ENCODE peak calls at places on chromosome 1, in five cellular contexts. W is Calu3, H is brain microvascular endothelial cell, U is A549, E is endothelial cell. F is an unnamed sample.
A peak's percentile ranks its signal among the peaks of the same experiment; 100 is the strongest.

GRCh38 chr1:62621907-62622306 is 24.6 kb downstream of the ANGPTL3 start:
- DNase-seq in H (peak; percentile 95), E (no peak), W (peak; percentile 2), U (peak; percentile 90), F (peak; percentile 41)

GRCh38 chr1:23462766-23463165 is 21.2 kb downstream of the ASAP3 start:
- DNase-seq in E (no peak), W (no peak), U (no peak), H (no peak), F (no peak)

GRCh38 chr1:75334876-75335275 is 200.7 kb downstream of the LHX8 start:
- DNase-seq in U (no peak), E (no peak), H (no peak), W (no peak), F (no peak)

GRCh38 chr1:225944951-225945350 is 3.9 kb upstream of the LEFTY2 start:
- DNase-seq in U (no peak), H (no peak), E (no peak), W (no peak), F (peak; percentile 65)

GRCh38 chr1:222583079-222583478 is 6.7 kb downstream of the TAF1A start:
- DNase-seq in E (no peak), H (no peak), W (no peak), U (no peak), F (peak; percentile 9)

GRCh38 chr1:108199231-108199657 is 899 bp downstream of the SLC25A24 start:
- DNase-seq in H (peak; percentile 10), W (peak; percentile 5), U (peak; percentile 48), E (peak; percentile 25), F (no peak)

GRCh38 chr1:112678605-112679004 is 4.1 kb downstream of the MOV10 start:
- DNase-seq in H (no peak), E (no peak), W (no peak), U (no peak), F (no peak)

GRCh38 chr1:204503122-204503912 is 8.7 kb upstream of the PIK3C2B start:
- DNase-seq in E (peak; percentile 43), H (peak; percentile 64), U (peak; percentile 78), W (peak; percentile 63), F (no peak)

GRCh38 chr1:86507935-86508582 is 38.8 kb upstream of the CLCA4 start:
- DNase-seq in U (peak; percentile 21), H (peak; percentile 42), E (peak; percentile 12), W (peak; percentile 5), F (no peak)
- TF ChIP-seq CTCF in U (peak; percentile 29), H (peak; percentile 61), E (peak; percentile 75), W (peak; percentile 52), F (peak; percentile 41)

DNA sequence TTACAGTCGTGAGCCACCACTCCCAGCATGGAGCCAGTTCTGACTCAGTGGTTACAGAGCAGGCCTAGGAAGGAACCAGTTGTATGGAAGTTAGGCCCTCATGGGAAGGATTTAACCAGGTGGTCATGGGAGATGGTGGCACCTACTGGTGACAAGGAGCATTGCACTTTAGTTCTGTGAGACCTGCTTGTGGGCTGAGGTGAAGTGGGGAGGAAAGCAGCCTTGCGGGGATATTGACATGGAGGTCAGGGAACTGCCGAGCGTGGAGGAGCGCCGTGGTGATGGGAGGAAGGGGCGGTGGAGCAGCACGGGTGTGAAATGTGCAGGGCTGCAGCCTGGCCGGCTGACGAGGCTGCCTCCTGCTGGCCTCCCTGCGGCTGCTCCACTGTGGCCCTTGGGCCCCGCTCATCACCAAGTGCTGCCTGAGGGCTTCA is 100.4 kb downstream of the GALNT2 start:
- DNase-seq in H (peak; percentile 28), E (peak; percentile 13), U (peak; percentile 73), W (peak; percentile 57), F (peak; percentile 60)
- TF ChIP-seq CTCF in H (peak; percentile 79), E (peak; percentile 78), U (peak; percentile 38), W (peak; percentile 88), F (peak; percentile 81)

GRCh38 chr1:41496080-41497055 is 11.9 kb upstream of the EDN2 start:
- DNase-seq in W (peak; percentile 90), U (peak; percentile 82), H (no peak), E (peak; percentile 79), F (peak; percentile 81)
- TF ChIP-seq CTCF in W (no peak), U (no peak), H (no peak), E (no peak), F (no peak)

GRCh38 chr1:10419351-10419750 is 10.9 kb upstream of the CENPS start:
- DNase-seq in H (no peak), U (no peak), W (no peak), E (no peak), F (no peak)
- TF ChIP-seq CTCF in H (no peak), U (no peak), W (no peak), E (no peak), F (no peak)

DNA sequence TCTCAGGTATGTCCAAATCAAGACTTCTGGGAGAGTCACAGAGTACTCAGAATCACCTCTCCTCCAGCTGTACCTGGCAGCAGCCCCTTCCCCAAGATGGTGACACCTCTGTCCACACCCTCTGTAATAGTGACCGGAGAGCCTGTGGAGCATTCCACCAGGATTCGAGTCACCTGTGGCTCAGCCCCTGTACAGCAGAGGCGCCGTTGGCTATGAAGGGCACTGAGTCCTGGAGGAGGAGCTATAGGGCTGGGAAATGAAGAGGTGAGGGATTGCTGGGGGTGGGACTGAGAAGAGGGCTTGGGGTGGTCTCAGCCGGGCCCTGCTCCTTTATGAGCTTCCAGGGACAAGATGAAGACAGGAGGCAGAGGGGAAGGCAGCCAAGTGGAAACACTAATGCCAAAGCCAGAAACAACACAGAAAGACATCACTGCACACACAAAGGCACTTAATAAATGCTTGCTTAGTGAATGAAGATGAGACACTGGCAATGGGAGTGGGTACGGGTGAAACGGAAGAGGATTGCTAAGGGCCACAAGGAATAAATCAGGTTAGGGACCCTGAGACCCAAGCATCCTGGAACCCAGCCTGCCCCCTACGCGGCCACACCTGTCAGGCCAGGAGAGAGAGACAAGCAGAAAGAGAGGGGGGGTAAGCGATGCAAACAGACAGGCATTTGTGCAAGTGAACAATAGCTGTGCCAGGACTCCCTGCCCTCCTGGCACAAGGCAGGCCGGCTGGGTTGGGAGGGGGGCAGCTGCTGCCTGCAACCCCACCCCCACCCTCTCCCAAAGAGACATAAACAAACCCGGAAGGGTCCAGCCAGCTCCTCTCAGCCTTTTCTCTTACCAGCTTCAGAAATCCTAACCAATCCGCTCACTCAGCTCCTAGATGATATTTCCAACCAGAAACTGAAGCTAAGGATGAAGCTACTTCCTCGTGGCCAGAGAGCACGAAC is 3.9 kb downstream of the ARHGEF2 start:
- DNase-seq in H (no peak), W (no peak), U (no peak), E (no peak), F (no peak)
- TF ChIP-seq CTCF in H (no peak), W (no peak), U (no peak), E (no peak), F (no peak)

GRCh38 chr1:184535191-184535970 is 148.6 kb downstream of the C1orf21 start:
- DNase-seq in E (no peak), W (no peak), U (no peak), H (no peak), F (no peak)
- TF ChIP-seq CTCF in E (no peak), W (no peak), U (no peak), H (no peak), F (no peak)

GRCh38 chr1:12003762-12004161 is 15.5 kb upstream of the MIIP start:
- DNase-seq in W (no peak), E (no peak), H (no peak), U (no peak), F (no peak)

GRCh38 chr1:11998636-11999035 is 18.4 kb downstream of the MFN2 start:
- DNase-seq in W (no peak), H (no peak), E (no peak), U (no peak), F (no peak)

GRCh38 chr1:12001996-12002493 is 17.3 kb upstream of the MIIP start:
- DNase-seq in W (no peak), U (peak; percentile 21), H (no peak), E (no peak), F (no peak)

GRCh38 chr1:11999236-11999635 is 19.0 kb downstream of the MFN2 start:
- DNase-seq in U (no peak), H (no peak), W (no peak), E (no peak), F (no peak)

GRCh38 chr1:12001249-12001917 is 17.9 kb upstream of the MIIP start:
- DNase-seq in W (no peak), U (peak; percentile 52), H (peak; percentile 37), E (peak; percentile 57), F (no peak)
- TF ChIP-seq CTCF in W (peak; percentile 10), U (peak; percentile 22), H (peak; percentile 70), E (peak; percentile 53), F (peak; percentile 63)

DNA sequence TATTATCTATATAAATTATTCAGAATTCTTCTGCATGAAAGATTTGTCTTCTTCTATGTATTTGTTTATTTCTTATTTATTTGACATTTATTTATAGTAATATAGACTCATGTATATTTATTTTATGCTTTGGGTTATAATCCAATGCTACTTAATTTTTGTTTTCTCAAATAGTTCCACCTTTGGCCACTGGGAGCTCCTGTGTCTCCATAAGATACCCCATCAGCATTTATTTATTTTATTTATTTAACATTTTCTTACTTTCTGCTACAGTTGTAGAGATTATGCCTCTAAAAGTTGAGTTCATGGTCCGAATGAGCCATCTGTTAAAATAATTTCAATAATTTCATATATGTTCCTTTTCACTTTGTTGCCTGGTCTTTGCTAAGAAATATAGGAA is 289.4 kb downstream of the ADGRL2 start:
- DNase-seq in H (no peak), U (no peak), E (no peak), W (no peak), F (no peak)
- TF ChIP-seq CTCF in H (peak; percentile 56), U (peak; percentile 8), E (peak; percentile 48), W (peak; percentile 42), F (peak; percentile 22)

F was measured in GM13977.